ENCODE peak calls at places on chromosomes 4 and X, in seven cellular contexts. X, U, V, H, G, Z and I are unnamed samples.

GRCh38 chrX:9356846-9357245 is 108.0 kb upstream of the TBL1X start:
- DNase-seq in X (no peak), U (no peak), V (no peak), H (no peak), G (no peak), Z (no peak), I (no peak)

GRCh38 chr4:179625391-179625790 is 2183.2 kb upstream of the AGA start:
- DNase-seq in X (no peak), U (no peak), V (no peak), H (no peak), G (no peak), Z (peak; percentile 83), I (no peak)

GRCh38 chr4:143382539-143382938 is 45.9 kb downstream of the GAB1 start:
- DNase-seq in X (no peak), U (no peak), V (no peak), H (no peak), G (no peak), Z (peak; percentile 35), I (no peak)

GRCh38 chr4:145939856-145940255 is 1.2 kb upstream of the ZNF827 start:
- DNase-seq in X (no peak), U (no peak), V (no peak), H (no peak), G (no peak), Z (peak; percentile 35), I (no peak)

GRCh38 chr4:153038493-153039311 is 102.6 kb downstream of the FHDC1 start:
- DNase-seq in X (no peak), U (no peak), V (no peak), H (no peak), G (no peak), Z (no peak), I (peak; percentile 31)

GRCh38 chrX:106670631-106671030 is 55.9 kb upstream of the RNF128 start:
- DNase-seq in X (no peak), U (no peak), V (no peak), H (no peak), G (no peak), Z (peak; percentile 8), I (no peak)

GRCh38 chr4:116343809-116344208 is 741.6 kb downstream of the TRAM1L1 start:
- DNase-seq in X (no peak), U (no peak), V (no peak), H (no peak), G (no peak), Z (no peak), I (no peak)

GRCh38 chr4:17336524-17336941 is 175.4 kb downstream of the QDPR start:
- DNase-seq in X (no peak), U (no peak), V (peak; percentile 80), H (no peak), G (no peak), Z (no peak), I (no peak)

GRCh38 chr4:71411976-71412375 is 73.2 kb downstream of the SLC4A4 start:
- DNase-seq in X (no peak), U (no peak), V (no peak), H (no peak), G (no peak), Z (peak; percentile 13), I (no peak)

GRCh38 chr4:70632028-70632427 is 3.5 kb downstream of the ENAM start:
- DNase-seq in X (no peak), U (no peak), V (no peak), H (no peak), G (no peak), Z (peak; percentile 39), I (no peak)

GRCh38 chr4:75308049-75308448 is 206.2 kb downstream of the RCHY1 start:
- DNase-seq in X (no peak), U (no peak), V (no peak), H (no peak), G (no peak), Z (no peak), I (no peak)

GRCh38 chrX:71181558-71181909 is 36.9 kb downstream of the NLGN3 start:
- DNase-seq in X (no peak), U (no peak), V (no peak), H (peak; percentile 41), G (peak; percentile 5), Z (no peak), I (peak; percentile 38)

GRCh38 chrX:131308980-131309379 is 19.9 kb upstream of the IGSF1 start:
- DNase-seq in X (no peak), U (no peak), V (no peak), H (no peak), G (no peak), Z (no peak), I (no peak)

GRCh38 chrX:129462707-129463106 is 60.6 kb downstream of the SMARCA1 start:
- DNase-seq in X (no peak), U (no peak), V (no peak), H (no peak), G (no peak), Z (no peak), I (no peak)

GRCh38 chr4:146175541-146176453 is at the start of gene LSM6:
- DNase-seq in X (peak; percentile 94), U (peak; percentile 81), V (peak; percentile 84), H (peak; percentile 87), G (peak; percentile 79), Z (peak; percentile 90), I (peak; percentile 93)

GRCh38 chr4:42385534-42385933 is 11.8 kb upstream of the SHISA3 start:
- DNase-seq in X (no peak), U (no peak), V (no peak), H (no peak), G (no peak), Z (peak; percentile 89), I (no peak)

DNA sequence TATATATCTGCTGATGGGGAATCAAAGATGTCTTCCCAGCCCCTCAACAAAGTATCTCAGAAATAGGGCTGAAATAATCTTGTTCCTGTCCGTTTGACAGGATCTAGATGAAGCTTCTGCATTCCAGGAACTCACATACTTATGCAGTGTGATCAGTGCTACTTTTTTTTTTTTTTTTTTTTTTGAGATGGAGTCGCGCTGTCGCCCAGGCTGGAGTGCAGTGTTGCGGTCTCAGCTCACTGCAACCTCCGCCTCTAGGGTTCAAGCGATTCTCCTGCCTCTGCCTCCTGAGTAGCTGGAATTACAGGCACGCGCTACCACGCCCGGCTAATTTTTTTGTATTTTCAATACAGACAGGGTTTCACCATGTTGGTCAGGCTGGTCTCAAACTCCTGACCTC is 36.4 kb downstream of the DHX15 start:
- DNase-seq in X (no peak), U (no peak), V (no peak), H (no peak), G (no peak), Z (no peak), I (no peak)
- H3K4me1 ChIP-seq in X (peaks cover 2% of the 10 kb centered on the region), U (peaks cover 13% of the 10 kb centered on the region), V (no peaks in the 10 kb centered on the region), H (peaks cover 19% of the 10 kb centered on the region), G (peaks cover 26% of the 10 kb centered on the region), Z (no peaks in the 10 kb centered on the region), I (peaks cover 22% of the 10 kb centered on the region)

GRCh38 chrX:22025751-22026150 is 6.4 kb upstream of the PHEX start:
- DNase-seq in X (no peak), U (no peak), V (no peak), H (no peak), G (no peak), Z (no peak), I (no peak)

GRCh38 chrX:22021721-22022120 is 10.4 kb upstream of the PHEX start:
- DNase-seq in X (no peak), U (no peak), V (no peak), H (no peak), G (no peak), Z (no peak), I (no peak)

DNA sequence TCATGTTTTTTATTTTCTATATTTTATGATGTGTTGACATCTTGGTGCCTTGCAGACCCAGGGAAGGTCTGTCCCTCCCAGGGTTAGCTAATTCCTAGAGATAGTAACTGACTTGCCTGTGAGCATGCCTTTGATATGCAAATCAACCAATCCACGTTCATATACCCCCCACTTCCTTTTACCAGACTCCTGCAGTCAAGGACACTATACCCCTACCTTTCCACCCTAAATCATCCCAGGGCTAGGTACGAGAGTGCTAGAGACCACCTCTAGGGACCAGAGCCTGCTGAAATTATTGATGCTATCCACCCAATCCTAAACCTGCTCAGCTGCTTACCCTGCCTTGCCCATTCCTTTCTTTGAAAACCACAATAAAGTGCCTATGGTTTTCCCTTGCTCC is 7.5 kb upstream of the PHEX start:
- DNase-seq in X (no peak), U (no peak), V (no peak), H (no peak), G (no peak), Z (no peak), I (no peak)
- H3K4me1 ChIP-seq in X (no peaks in the 10 kb centered on the region), U (no peaks in the 10 kb centered on the region), V (no peaks in the 10 kb centered on the region), H (no peaks in the 10 kb centered on the region), G (peaks cover 12% of the 10 kb centered on the region), Z (no peaks in the 10 kb centered on the region), I (no peaks in the 10 kb centered on the region)

DNA sequence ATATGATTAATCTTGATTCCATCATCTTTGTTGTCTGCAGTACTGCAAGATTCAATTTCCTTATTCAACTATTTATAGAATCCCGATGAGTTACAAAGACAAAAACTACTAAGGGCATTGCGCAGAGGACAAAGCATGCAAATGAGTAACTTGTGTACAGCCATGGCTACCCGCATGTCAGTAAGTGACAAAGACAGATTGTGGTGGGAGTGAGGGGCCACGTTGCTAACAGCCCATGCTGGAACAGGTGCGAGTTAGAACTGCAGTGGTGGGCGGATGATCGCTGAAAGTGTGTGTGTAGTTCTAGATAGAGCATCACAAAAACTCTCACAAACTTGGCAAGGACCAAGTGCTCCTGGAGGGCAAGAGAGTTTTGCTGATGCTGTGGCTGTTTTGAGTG is 49.5 kb downstream of the ACOX3 start:
- DNase-seq in X (no peak), U (no peak), V (no peak), H (no peak), G (no peak), Z (no peak), I (no peak)
- H3K4me1 ChIP-seq in X (no peaks in the 10 kb centered on the region), U (no peaks in the 10 kb centered on the region), V (no peaks in the 10 kb centered on the region), H (peaks cover 14% of the 10 kb centered on the region), G (no peaks in the 10 kb centered on the region), Z (peaks cover 21% of the 10 kb centered on the region), I (no peaks in the 10 kb centered on the region)

GRCh38 chrX:24377911-24378468 is 17.6 kb downstream of the SUPT20HL1 start:
- DNase-seq in X (no peak), U (no peak), V (no peak), H (no peak), G (no peak), Z (no peak), I (no peak)

GRCh38 chrX:24377195-24377594 is 16.8 kb downstream of the SUPT20HL1 start:
- DNase-seq in X (no peak), U (no peak), V (no peak), H (no peak), G (no peak), Z (no peak), I (no peak)

GRCh38 chrX:24378706-24379105 is 18.3 kb downstream of the SUPT20HL1 start:
- DNase-seq in X (no peak), U (no peak), V (no peak), H (no peak), G (no peak), Z (no peak), I (no peak)

GRCh38 chrX:24376403-24376802 is 16.0 kb downstream of the SUPT20HL1 start:
- DNase-seq in X (no peak), U (no peak), V (no peak), H (no peak), G (no peak), Z (no peak), I (no peak)

GRCh38 chrX:24380273-24381036 is 20.0 kb downstream of the SUPT20HL1 start:
- DNase-seq in X (no peak), U (no peak), V (no peak), H (no peak), G (no peak), Z (no peak), I (peak; percentile 47)
- H3K4me1 ChIP-seq in X (no peaks in the 10 kb centered on the region), U (no peaks in the 10 kb centered on the region), V (no peaks in the 10 kb centered on the region), H (no peaks in the 10 kb centered on the region), G (no peaks in the 10 kb centered on the region), Z (no peaks in the 10 kb centered on the region), I (peaks cover 9% of the 10 kb centered on the region)

GRCh38 chr4:79454656-79455055 is 46.6 kb upstream of the GK2 start:
- DNase-seq in X (no peak), U (no peak), V (no peak), H (no peak), G (no peak), Z (no peak), I (no peak)
- H3K4me1 ChIP-seq in X (peaks cover 2% of the 10 kb centered on the region), U (no peaks in the 10 kb centered on the region), V (no peaks in the 10 kb centered on the region), H (no peaks in the 10 kb centered on the region), G (no peaks in the 10 kb centered on the region), Z (no peaks in the 10 kb centered on the region), I (no peaks in the 10 kb centered on the region)